ENCODE peak calls at places on chromosomes 4 and X, in seven cellular contexts. One of them, this sample, is unnamed.

GRCh38 chr4:74873545-74874295 is 59.2 kb upstream of the PARM1 start:
- DNase-seq in CD4-positive, alpha-beta T cell: no peak
- DNase-seq in activated T-cell treated with anti-CD3 and anti-CD28 coated beads, Interleukin-2, amount 50 U/mL, for 72 hours: no peak
- DNase-seq in cardiac fibroblast: no peak
- DNase-seq in H9: no peak
- DNase-seq in hypothalamus: no peak
- DNase-seq in BJ: no peak
- DNase-seq in this sample: no peak

GRCh38 chrX:70436380-70436779 is 8.3 kb upstream of the DLG3 start:
- DNase-seq in CD4-positive, alpha-beta T cell: no peak
- DNase-seq in H9: peak
- DNase-seq in BJ: no peak
- DNase-seq in hypothalamus: no peak
- DNase-seq in activated T-cell treated with anti-CD3 and anti-CD28 coated beads, Interleukin-2, amount 50 U/mL, for 72 hours: peak
- DNase-seq in cardiac fibroblast: peak
- DNase-seq in this sample: no peak

GRCh38 chr4:42673084-42673429 is 16.2 kb upstream of the ATP8A1 start:
- DNase-seq in activated T-cell treated with anti-CD3 and anti-CD28 coated beads, Interleukin-2, amount 50 U/mL, for 72 hours: peak
- DNase-seq in CD4-positive, alpha-beta T cell: no peak
- DNase-seq in hypothalamus: no peak
- DNase-seq in cardiac fibroblast: peak
- DNase-seq in BJ: no peak
- DNase-seq in H9: no peak
- DNase-seq in this sample: no peak

GRCh38 chrX:153995504-153995903 is 22.9 kb downstream of the TMEM187 start:
- DNase-seq in activated T-cell treated with anti-CD3 and anti-CD28 coated beads, Interleukin-2, amount 50 U/mL, for 72 hours: no peak
- DNase-seq in hypothalamus: no peak
- DNase-seq in H9: no peak
- DNase-seq in CD4-positive, alpha-beta T cell: no peak
- DNase-seq in cardiac fibroblast: no peak
- DNase-seq in BJ: no peak
- DNase-seq in this sample: no peak

GRCh38 chr4:75207902-75208301 is 275.0 kb downstream of the PARM1 start:
- DNase-seq in BJ: no peak
- DNase-seq in H9: no peak
- DNase-seq in activated T-cell treated with anti-CD3 and anti-CD28 coated beads, Interleukin-2, amount 50 U/mL, for 72 hours: no peak
- DNase-seq in cardiac fibroblast: no peak
- DNase-seq in CD4-positive, alpha-beta T cell: no peak
- DNase-seq in hypothalamus: no peak
- DNase-seq in this sample: no peak

GRCh38 chr4:182554736-182555135 is 311.5 kb downstream of the TENM3 start:
- DNase-seq in BJ: no peak
- DNase-seq in hypothalamus: no peak
- DNase-seq in cardiac fibroblast: no peak
- DNase-seq in activated T-cell treated with anti-CD3 and anti-CD28 coated beads, Interleukin-2, amount 50 U/mL, for 72 hours: no peak
- DNase-seq in CD4-positive, alpha-beta T cell: no peak
- DNase-seq in H9: no peak
- DNase-seq in this sample: no peak

GRCh38 chr4:145732416-145732815 is 52.5 kb downstream of the C4orf51 start:
- DNase-seq in BJ: no peak
- DNase-seq in H9: no peak
- DNase-seq in cardiac fibroblast: no peak
- DNase-seq in activated T-cell treated with anti-CD3 and anti-CD28 coated beads, Interleukin-2, amount 50 U/mL, for 72 hours: no peak
- DNase-seq in CD4-positive, alpha-beta T cell: no peak
- DNase-seq in hypothalamus: no peak
- DNase-seq in this sample: no peak

GRCh38 chrX:32894679-32895078 is 316.7 kb downstream of the DMD start:
- DNase-seq in BJ: no peak
- DNase-seq in cardiac fibroblast: no peak
- DNase-seq in activated T-cell treated with anti-CD3 and anti-CD28 coated beads, Interleukin-2, amount 50 U/mL, for 72 hours: no peak
- DNase-seq in CD4-positive, alpha-beta T cell: no peak
- DNase-seq in hypothalamus: no peak
- DNase-seq in H9: no peak
- DNase-seq in this sample: no peak

GRCh38 chr4:138367942-138368341 is 125.8 kb upstream of the SLC7A11 start:
- DNase-seq in CD4-positive, alpha-beta T cell: no peak
- DNase-seq in BJ: no peak
- DNase-seq in H9: no peak
- DNase-seq in hypothalamus: no peak
- DNase-seq in cardiac fibroblast: no peak
- DNase-seq in activated T-cell treated with anti-CD3 and anti-CD28 coated beads, Interleukin-2, amount 50 U/mL, for 72 hours: no peak
- DNase-seq in this sample: no peak

GRCh38 chr4:37434469-37434868 is 189.9 kb downstream of the NWD2 start:
- DNase-seq in H9: no peak
- DNase-seq in cardiac fibroblast: peak
- DNase-seq in hypothalamus: no peak
- DNase-seq in BJ: no peak
- DNase-seq in CD4-positive, alpha-beta T cell: no peak
- DNase-seq in activated T-cell treated with anti-CD3 and anti-CD28 coated beads, Interleukin-2, amount 50 U/mL, for 72 hours: no peak
- DNase-seq in this sample: no peak

GRCh38 chr4:43943998-43944397 is 504.6 kb downstream of the KCTD8 start:
- DNase-seq in CD4-positive, alpha-beta T cell: no peak
- DNase-seq in activated T-cell treated with anti-CD3 and anti-CD28 coated beads, Interleukin-2, amount 50 U/mL, for 72 hours: no peak
- DNase-seq in cardiac fibroblast: no peak
- DNase-seq in BJ: no peak
- DNase-seq in hypothalamus: no peak
- DNase-seq in H9: no peak
- DNase-seq in this sample: no peak

GRCh38 chrX:12967711-12968465 is 7.0 kb upstream of the TMSB4X start:
- DNase-seq in CD4-positive, alpha-beta T cell: no peak
- DNase-seq in hypothalamus: no peak
- DNase-seq in cardiac fibroblast: no peak
- DNase-seq in BJ: no peak
- DNase-seq in H9: no peak
- DNase-seq in activated T-cell treated with anti-CD3 and anti-CD28 coated beads, Interleukin-2, amount 50 U/mL, for 72 hours: no peak
- DNase-seq in this sample: no peak

GRCh38 chr4:20319785-20320184 is 68.1 kb downstream of the SLIT2 start:
- DNase-seq in CD4-positive, alpha-beta T cell: no peak
- DNase-seq in hypothalamus: no peak
- DNase-seq in activated T-cell treated with anti-CD3 and anti-CD28 coated beads, Interleukin-2, amount 50 U/mL, for 72 hours: no peak
- DNase-seq in BJ: no peak
- DNase-seq in cardiac fibroblast: no peak
- DNase-seq in H9: no peak
- DNase-seq in this sample: no peak

GRCh38 chrX:70422886-70423336 is at the start of gene GDPD2:
- DNase-seq in cardiac fibroblast: no peak
- DNase-seq in H9: peak
- DNase-seq in CD4-positive, alpha-beta T cell: no peak
- DNase-seq in hypothalamus: peak
- DNase-seq in activated T-cell treated with anti-CD3 and anti-CD28 coated beads, Interleukin-2, amount 50 U/mL, for 72 hours: no peak
- DNase-seq in BJ: no peak
- DNase-seq in this sample: no peak

GRCh38 chr4:37421614-37422013 is 177.1 kb downstream of the NWD2 start:
- DNase-seq in hypothalamus: no peak
- DNase-seq in activated T-cell treated with anti-CD3 and anti-CD28 coated beads, Interleukin-2, amount 50 U/mL, for 72 hours: no peak
- DNase-seq in BJ: no peak
- DNase-seq in cardiac fibroblast: no peak
- DNase-seq in H9: no peak
- DNase-seq in CD4-positive, alpha-beta T cell: no peak
- DNase-seq in this sample: no peak

GRCh38 chr4:17085416-17085815 is 187.0 kb upstream of the LDB2 start:
- DNase-seq in CD4-positive, alpha-beta T cell: no peak
- DNase-seq in cardiac fibroblast: no peak
- DNase-seq in H9: no peak
- DNase-seq in activated T-cell treated with anti-CD3 and anti-CD28 coated beads, Interleukin-2, amount 50 U/mL, for 72 hours: no peak
- DNase-seq in BJ: no peak
- DNase-seq in hypothalamus: no peak
- DNase-seq in this sample: no peak

GRCh38 chr4:89257376-89257775 is 50.2 kb downstream of the GPRIN3 start:
- DNase-seq in cardiac fibroblast: no peak
- DNase-seq in CD4-positive, alpha-beta T cell: no peak
- DNase-seq in activated T-cell treated with anti-CD3 and anti-CD28 coated beads, Interleukin-2, amount 50 U/mL, for 72 hours: no peak
- DNase-seq in hypothalamus: no peak
- DNase-seq in H9: no peak
- DNase-seq in BJ: no peak
- DNase-seq in this sample: no peak

GRCh38 chrX:97102938-97103337 is 219.2 kb downstream of the RPA4 start:
- DNase-seq in BJ: no peak
- DNase-seq in H9: no peak
- DNase-seq in CD4-positive, alpha-beta T cell: no peak
- DNase-seq in hypothalamus: no peak
- DNase-seq in cardiac fibroblast: no peak
- DNase-seq in activated T-cell treated with anti-CD3 and anti-CD28 coated beads, Interleukin-2, amount 50 U/mL, for 72 hours: no peak
- DNase-seq in this sample: no peak

GRCh38 chrX:22069586-22069985 is 37.5 kb downstream of the PHEX start:
- DNase-seq in hypothalamus: no peak
- DNase-seq in H9: no peak
- DNase-seq in CD4-positive, alpha-beta T cell: no peak
- DNase-seq in activated T-cell treated with anti-CD3 and anti-CD28 coated beads, Interleukin-2, amount 50 U/mL, for 72 hours: no peak
- DNase-seq in cardiac fibroblast: no peak
- DNase-seq in BJ: no peak
- DNase-seq in this sample: no peak

GRCh38 chr4:152696764-152697250 is 17.0 kb upstream of the TMEM154 start:
- DNase-seq in BJ: no peak
- DNase-seq in H9: no peak
- DNase-seq in hypothalamus: no peak
- DNase-seq in CD4-positive, alpha-beta T cell: no peak
- DNase-seq in activated T-cell treated with anti-CD3 and anti-CD28 coated beads, Interleukin-2, amount 50 U/mL, for 72 hours: peak
- DNase-seq in cardiac fibroblast: peak
- DNase-seq in this sample: peak

GRCh38 chrX:56788717-56789122 is 59.7 kb downstream of the NBDY start:
- DNase-seq in H9: no peak
- DNase-seq in cardiac fibroblast: no peak
- DNase-seq in BJ: no peak
- DNase-seq in CD4-positive, alpha-beta T cell: no peak
- DNase-seq in activated T-cell treated with anti-CD3 and anti-CD28 coated beads, Interleukin-2, amount 50 U/mL, for 72 hours: peak
- DNase-seq in hypothalamus: peak
- DNase-seq in this sample: peak

GRCh38 chrX:49862093-49862492 is 17.2 kb upstream of the USP27X start:
- DNase-seq in BJ: no peak
- DNase-seq in H9: no peak
- DNase-seq in cardiac fibroblast: no peak
- DNase-seq in hypothalamus: no peak
- DNase-seq in activated T-cell treated with anti-CD3 and anti-CD28 coated beads, Interleukin-2, amount 50 U/mL, for 72 hours: no peak
- DNase-seq in CD4-positive, alpha-beta T cell: no peak
- DNase-seq in this sample: no peak

GRCh38 chr4:70637239-70637920 is 8.8 kb downstream of the ENAM start:
- DNase-seq in hypothalamus: no peak
- DNase-seq in BJ: no peak
- DNase-seq in H9: no peak
- DNase-seq in CD4-positive, alpha-beta T cell: no peak
- DNase-seq in activated T-cell treated with anti-CD3 and anti-CD28 coated beads, Interleukin-2, amount 50 U/mL, for 72 hours: no peak
- DNase-seq in cardiac fibroblast: no peak
- DNase-seq in this sample: no peak

GRCh38 chr4:186820371-186820990 is 96.8 kb upstream of the FAT1 start:
- DNase-seq in cardiac fibroblast: peak
- DNase-seq in CD4-positive, alpha-beta T cell: no peak
- DNase-seq in H9: no peak
- DNase-seq in activated T-cell treated with anti-CD3 and anti-CD28 coated beads, Interleukin-2, amount 50 U/mL, for 72 hours: no peak
- DNase-seq in BJ: no peak
- DNase-seq in hypothalamus: no peak
- DNase-seq in this sample: no peak

GRCh38 chr4:157792716-157793115 is 380.1 kb downstream of the GASK1B start:
- DNase-seq in activated T-cell treated with anti-CD3 and anti-CD28 coated beads, Interleukin-2, amount 50 U/mL, for 72 hours: no peak
- DNase-seq in BJ: no peak
- DNase-seq in H9: no peak
- DNase-seq in hypothalamus: no peak
- DNase-seq in CD4-positive, alpha-beta T cell: no peak
- DNase-seq in cardiac fibroblast: no peak
- DNase-seq in this sample: no peak

GRCh38 chr4:123017636-123018390 is 95.4 kb upstream of the NUDT6 start:
- DNase-seq in H9: no peak
- DNase-seq in cardiac fibroblast: peak
- DNase-seq in CD4-positive, alpha-beta T cell: no peak
- DNase-seq in BJ: peak
- DNase-seq in hypothalamus: no peak
- DNase-seq in activated T-cell treated with anti-CD3 and anti-CD28 coated beads, Interleukin-2, amount 50 U/mL, for 72 hours: no peak
- DNase-seq in this sample: no peak

GRCh38 chr4:7510066-7510465 is 75.3 kb upstream of the PSAPL1 start:
- DNase-seq in hypothalamus: no peak
- DNase-seq in cardiac fibroblast: no peak
- DNase-seq in H9: no peak
- DNase-seq in CD4-positive, alpha-beta T cell: no peak
- DNase-seq in activated T-cell treated with anti-CD3 and anti-CD28 coated beads, Interleukin-2, amount 50 U/mL, for 72 hours: no peak
- DNase-seq in BJ: no peak
- DNase-seq in this sample: no peak

GRCh38 chr4:85773372-85773771 is 298.4 kb downstream of the ARHGAP24 start:
- DNase-seq in hypothalamus: no peak
- DNase-seq in cardiac fibroblast: no peak
- DNase-seq in CD4-positive, alpha-beta T cell: no peak
- DNase-seq in activated T-cell treated with anti-CD3 and anti-CD28 coated beads, Interleukin-2, amount 50 U/mL, for 72 hours: no peak
- DNase-seq in H9: no peak
- DNase-seq in BJ: no peak
- DNase-seq in this sample: no peak

GRCh38 chr4:24988776-24989175 is 42.0 kb downstream of the LGI2 start:
- DNase-seq in CD4-positive, alpha-beta T cell: no peak
- DNase-seq in H9: peak
- DNase-seq in activated T-cell treated with anti-CD3 and anti-CD28 coated beads, Interleukin-2, amount 50 U/mL, for 72 hours: no peak
- DNase-seq in hypothalamus: no peak
- DNase-seq in cardiac fibroblast: peak
- DNase-seq in BJ: no peak
- DNase-seq in this sample: no peak

GRCh38 chr4:23276076-23276475 is 583.3 kb downstream of the GBA3 start:
- DNase-seq in BJ: no peak
- DNase-seq in hypothalamus: no peak
- DNase-seq in cardiac fibroblast: no peak
- DNase-seq in activated T-cell treated with anti-CD3 and anti-CD28 coated beads, Interleukin-2, amount 50 U/mL, for 72 hours: no peak
- DNase-seq in H9: no peak
- DNase-seq in CD4-positive, alpha-beta T cell: no peak
- DNase-seq in this sample: no peak

GRCh38 chr4:107220976-107221375 is 184.9 kb upstream of the DKK2 start:
- DNase-seq in BJ: no peak
- DNase-seq in CD4-positive, alpha-beta T cell: no peak
- DNase-seq in hypothalamus: no peak
- DNase-seq in H9: no peak
- DNase-seq in activated T-cell treated with anti-CD3 and anti-CD28 coated beads, Interleukin-2, amount 50 U/mL, for 72 hours: no peak
- DNase-seq in cardiac fibroblast: no peak
- DNase-seq in this sample: no peak

GRCh38 chr4:152099555-152099954 is 338.7 kb upstream of the GATB start:
- DNase-seq in hypothalamus: no peak
- DNase-seq in CD4-positive, alpha-beta T cell: no peak
- DNase-seq in H9: no peak
- DNase-seq in BJ: no peak
- DNase-seq in activated T-cell treated with anti-CD3 and anti-CD28 coated beads, Interleukin-2, amount 50 U/mL, for 72 hours: no peak
- DNase-seq in cardiac fibroblast: no peak
- DNase-seq in this sample: no peak

GRCh38 chr4:183099537-183100297 is 660 bp downstream of the WWC2 start:
- DNase-seq in CD4-positive, alpha-beta T cell: peak
- DNase-seq in activated T-cell treated with anti-CD3 and anti-CD28 coated beads, Interleukin-2, amount 50 U/mL, for 72 hours: peak
- DNase-seq in BJ: no peak
- DNase-seq in cardiac fibroblast: peak
- DNase-seq in hypothalamus: peak
- DNase-seq in H9: peak
- DNase-seq in this sample: no peak

This sample was measured in occipital lobe.